ENCODE peak calls at places on chromosomes 12 and 14, in seven cellular contexts. One of them, this sample, is unnamed.

GRCh38 chr12:120757226-120757742 is 31.7 kb downstream of the ACADS start:
- DNase-seq in fibroblast of mammary gland: no peak
- DNase-seq in RPMI7951: no peak
- DNase-seq in A172: no peak
- DNase-seq in HT1080: no peak
- DNase-seq in M059J: no peak
- DNase-seq in activated T-helper 1 cell treated with anti-CD3 and anti-CD28 coated beads, Interleukin-12 subunit alpha, Interleukin-12 subunit beta, Interleukin-2, Interleukin-4 antibody, amounts not matched to agents 30 ng/mL and 10 ng/mL and 1 ng/mL, durations not matched to agents 14 hours and 24 hours and 36 hours: no peak
- DNase-seq in this sample: no peak

GRCh38 chr12:12032771-12033588 is 37.8 kb upstream of the BCL2L14 start:
- DNase-seq in fibroblast of mammary gland: peak
- DNase-seq in RPMI7951: peak
- DNase-seq in A172: peak
- DNase-seq in HT1080: peak
- DNase-seq in M059J: peak
- DNase-seq in activated T-helper 1 cell treated with anti-CD3 and anti-CD28 coated beads, Interleukin-12 subunit alpha, Interleukin-12 subunit beta, Interleukin-2, Interleukin-4 antibody, amounts not matched to agents 30 ng/mL and 10 ng/mL and 1 ng/mL, durations not matched to agents 14 hours and 24 hours and 36 hours: peak
- DNase-seq in this sample: peak

GRCh38 chr14:99055816-99056215 is 216.2 kb downstream of the BCL11B start:
- DNase-seq in fibroblast of mammary gland: no peak
- DNase-seq in RPMI7951: peak
- DNase-seq in A172: no peak
- DNase-seq in HT1080: no peak
- DNase-seq in M059J: no peak
- DNase-seq in activated T-helper 1 cell treated with anti-CD3 and anti-CD28 coated beads, Interleukin-12 subunit alpha, Interleukin-12 subunit beta, Interleukin-2, Interleukin-4 antibody, amounts not matched to agents 30 ng/mL and 10 ng/mL and 1 ng/mL, durations not matched to agents 14 hours and 24 hours and 36 hours: peak
- DNase-seq in this sample: no peak

GRCh38 chr14:67268456-67269115 is 27.4 kb downstream of the PALS1 start:
- DNase-seq in fibroblast of mammary gland: peak
- DNase-seq in RPMI7951: peak
- DNase-seq in A172: no peak
- DNase-seq in HT1080: no peak
- DNase-seq in M059J: peak
- DNase-seq in activated T-helper 1 cell treated with anti-CD3 and anti-CD28 coated beads, Interleukin-12 subunit alpha, Interleukin-12 subunit beta, Interleukin-2, Interleukin-4 antibody, amounts not matched to agents 30 ng/mL and 10 ng/mL and 1 ng/mL, durations not matched to agents 14 hours and 24 hours and 36 hours: no peak
- DNase-seq in this sample: no peak

GRCh38 chr12:121534495-121535148 is 46.2 kb downstream of the KDM2B start:
- DNase-seq in fibroblast of mammary gland: no peak
- DNase-seq in RPMI7951: no peak
- DNase-seq in A172: no peak
- DNase-seq in HT1080: no peak
- DNase-seq in M059J: no peak
- DNase-seq in activated T-helper 1 cell treated with anti-CD3 and anti-CD28 coated beads, Interleukin-12 subunit alpha, Interleukin-12 subunit beta, Interleukin-2, Interleukin-4 antibody, amounts not matched to agents 30 ng/mL and 10 ng/mL and 1 ng/mL, durations not matched to agents 14 hours and 24 hours and 36 hours: peak
- DNase-seq in this sample: no peak

GRCh38 chr12:27542628-27543027 is 18.6 kb downstream of the PPFIBP1 start:
- DNase-seq in fibroblast of mammary gland: peak
- DNase-seq in RPMI7951: peak
- DNase-seq in A172: no peak
- DNase-seq in HT1080: no peak
- DNase-seq in M059J: peak
- DNase-seq in activated T-helper 1 cell treated with anti-CD3 and anti-CD28 coated beads, Interleukin-12 subunit alpha, Interleukin-12 subunit beta, Interleukin-2, Interleukin-4 antibody, amounts not matched to agents 30 ng/mL and 10 ng/mL and 1 ng/mL, durations not matched to agents 14 hours and 24 hours and 36 hours: no peak
- DNase-seq in this sample: no peak

GRCh38 chr12:109818900-109819500 is 14.2 kb downstream of the TRPV4 start:
- DNase-seq in fibroblast of mammary gland: peak
- DNase-seq in RPMI7951: peak
- DNase-seq in A172: no peak
- DNase-seq in HT1080: peak
- DNase-seq in M059J: peak
- DNase-seq in activated T-helper 1 cell treated with anti-CD3 and anti-CD28 coated beads, Interleukin-12 subunit alpha, Interleukin-12 subunit beta, Interleukin-2, Interleukin-4 antibody, amounts not matched to agents 30 ng/mL and 10 ng/mL and 1 ng/mL, durations not matched to agents 14 hours and 24 hours and 36 hours: no peak
- DNase-seq in this sample: no peak

GRCh38 chr14:62081012-62081612 is 318.9 kb downstream of the SNAPC1 start:
- DNase-seq in fibroblast of mammary gland: no peak
- DNase-seq in RPMI7951: no peak
- DNase-seq in A172: no peak
- DNase-seq in HT1080: no peak
- DNase-seq in M059J: no peak
- DNase-seq in activated T-helper 1 cell treated with anti-CD3 and anti-CD28 coated beads, Interleukin-12 subunit alpha, Interleukin-12 subunit beta, Interleukin-2, Interleukin-4 antibody, amounts not matched to agents 30 ng/mL and 10 ng/mL and 1 ng/mL, durations not matched to agents 14 hours and 24 hours and 36 hours: no peak
- DNase-seq in this sample: no peak

GRCh38 chr12:125861299-125862281 is 796.4 kb downstream of the AACS start:
- DNase-seq in fibroblast of mammary gland: no peak
- DNase-seq in RPMI7951: peak
- DNase-seq in A172: no peak
- DNase-seq in HT1080: no peak
- DNase-seq in M059J: no peak
- DNase-seq in activated T-helper 1 cell treated with anti-CD3 and anti-CD28 coated beads, Interleukin-12 subunit alpha, Interleukin-12 subunit beta, Interleukin-2, Interleukin-4 antibody, amounts not matched to agents 30 ng/mL and 10 ng/mL and 1 ng/mL, durations not matched to agents 14 hours and 24 hours and 36 hours: no peak
- DNase-seq in this sample: no peak

GRCh38 chr12:14326699-14327098 is 38.8 kb upstream of the ATF7IP start:
- DNase-seq in fibroblast of mammary gland: no peak
- DNase-seq in RPMI7951: no peak
- DNase-seq in A172: no peak
- DNase-seq in HT1080: no peak
- DNase-seq in M059J: peak
- DNase-seq in activated T-helper 1 cell treated with anti-CD3 and anti-CD28 coated beads, Interleukin-12 subunit alpha, Interleukin-12 subunit beta, Interleukin-2, Interleukin-4 antibody, amounts not matched to agents 30 ng/mL and 10 ng/mL and 1 ng/mL, durations not matched to agents 14 hours and 24 hours and 36 hours: no peak
- DNase-seq in this sample: no peak

GRCh38 chr14:72291908-72292688 is 359.9 kb downstream of the RGS6 start:
- DNase-seq in fibroblast of mammary gland: peak
- DNase-seq in RPMI7951: peak
- DNase-seq in A172: peak
- DNase-seq in HT1080: peak
- DNase-seq in M059J: peak
- DNase-seq in activated T-helper 1 cell treated with anti-CD3 and anti-CD28 coated beads, Interleukin-12 subunit alpha, Interleukin-12 subunit beta, Interleukin-2, Interleukin-4 antibody, amounts not matched to agents 30 ng/mL and 10 ng/mL and 1 ng/mL, durations not matched to agents 14 hours and 24 hours and 36 hours: no peak
- DNase-seq in this sample: peak